ENCODE peak calls at places on chromosomes 3 and 15, in nine cellular contexts. B, I, W, F, U, R, V, G and Z are unnamed samples.

GRCh38 chr3:141960731-141961130 is 84.3 kb downstream of the ATP1B3 start:
- DNase-seq in W (no peak), R (peak), I (no peak), U (no peak), G (no peak), B (no peak), V (no peak), F (no peak), Z (peak)

GRCh38 chr3:147354621-147355020 is 51.7 kb downstream of the ZIC4 start:
- DNase-seq in G (no peak), V (no peak), B (no peak), F (no peak), U (no peak), I (no peak), R (peak), W (no peak), Z (no peak)

GRCh38 chr3:128486692-128487537 is 6.1 kb downstream of the GATA2 start:
- DNase-seq in V (no peak), B (peak), U (no peak), W (no peak), F (no peak), I (no peak), R (peak), G (no peak), Z (no peak)

GRCh38 chr15:58770857-58771620 is at the start of gene MINDY2:
- DNase-seq in V (peak), U (peak), I (peak), B (peak), W (peak), R (peak), F (peak), G (peak), Z (peak)

GRCh38 chr15:92930776-92931175 is 30.7 kb downstream of the CHD2 start:
- DNase-seq in I (no peak), V (no peak), R (peak), B (peak), F (no peak), G (no peak), U (no peak), W (no peak), Z (peak)

GRCh38 chr3:66825421-66825820 is 172.7 kb upstream of the KBTBD8 start:
- DNase-seq in V (no peak), B (no peak), W (no peak), R (no peak), U (no peak), F (no peak), G (no peak), I (no peak), Z (no peak)

GRCh38 chr15:75452364-75452967 is 976 bp upstream of the SIN3A start:
- DNase-seq in U (peak), R (peak), B (peak), V (no peak), I (peak), G (peak), F (peak), W (peak), Z (peak)

GRCh38 chr15:91118796-91119590 is 18.9 kb downstream of the SV2B start:
- DNase-seq in R (no peak), V (no peak), I (no peak), B (peak), W (no peak), G (no peak), U (no peak), F (no peak), Z (no peak)

GRCh38 chr3:194286747-194287146 is 64.4 kb downstream of the CPN2 start:
- DNase-seq in F (no peak), I (no peak), W (no peak), B (no peak), U (no peak), R (no peak), V (no peak), G (no peak), Z (no peak)

GRCh38 chr15:79635149-79635771 is 203.1 kb downstream of the MINAR1 start:
- DNase-seq in V (no peak), U (no peak), R (no peak), I (no peak), G (no peak), F (no peak), B (no peak), W (no peak), Z (no peak)

GRCh38 chr3:168288511-168289268 is 193.0 kb upstream of the GOLIM4 start:
- DNase-seq in G (no peak), V (no peak), W (no peak), F (no peak), U (no peak), I (no peak), B (no peak), R (no peak), Z (no peak)

GRCh38 chr3:150035910-150036661 is 65.4 kb upstream of the PFN2 start:
- DNase-seq in U (no peak), W (no peak), F (no peak), R (no peak), G (no peak), V (no peak), I (no peak), B (no peak), Z (no peak)

GRCh38 chr3:98690876-98691275 is 72.3 kb upstream of the ST3GAL6 start:
- DNase-seq in V (no peak), W (no peak), U (no peak), I (no peak), R (peak), F (no peak), G (no peak), B (no peak), Z (peak)